ENCODE peak calls at places on chromosomes 7 and 10, in six cellular contexts. L is ovary, V is A549, O is stomach, W is H1, S is transverse colon. Q is an unnamed sample.
A peak's percentile ranks its signal among the peaks of the same experiment; 100 is the strongest.

GRCh38 chr10:43221419-43222293 is 45.2 kb downstream of the RASGEF1A start:
- DNase-seq in L (no peak), V (peak; percentile 21), O (no peak), W (peak; percentile 76), S (peak; percentile 8), Q (no peak)

GRCh38 chr10:110013615-110014293 is 6.0 kb downstream of the ADD3 start:
- DNase-seq in L (no peak), V (no peak), O (no peak), W (no peak), S (no peak), Q (no peak)

GRCh38 chr10:49360271-49361177 is 35.4 kb downstream of the DRGX start:
- DNase-seq in L (no peak), V (no peak), O (no peak), W (no peak), S (no peak), Q (no peak)

GRCh38 chr7:27351137-27351536 is 108.5 kb downstream of the EVX1 start:
- DNase-seq in L (no peak), V (no peak), O (no peak), W (no peak), S (no peak), Q (no peak)

GRCh38 chr7:131105294-131105802 is 222.3 kb upstream of the MKLN1 start:
- DNase-seq in L (no peak), V (no peak), O (no peak), W (no peak), S (no peak), Q (peak; percentile 43)

GRCh38 chr10:122435212-122435827 is 19.1 kb upstream of the ARMS2 start:
- DNase-seq in L (no peak), V (peak; percentile 36), O (no peak), W (no peak), S (no peak), Q (no peak)

GRCh38 chr10:3107426-3107961 is 40.1 kb downstream of the PFKP start:
- DNase-seq in L (peak; percentile 77), V (peak; percentile 88), O (no peak), W (no peak), S (peak; percentile 43), Q (peak; percentile 67)

GRCh38 chr10:1356349-1356748 is 300.2 kb downstream of the WDR37 start:
- DNase-seq in L (no peak), V (no peak), O (no peak), W (no peak), S (no peak), Q (no peak)

GRCh38 chr7:5450549-5451327 is 27.1 kb upstream of the TNRC18 start:
- DNase-seq in L (peak; percentile 81), V (peak; percentile 58), O (peak; percentile 55), W (peak; percentile 89), S (peak; percentile 49), Q (peak; percentile 55)

GRCh38 chr10:28810062-28810870 is 132.9 kb downstream of the BAMBI start:
- DNase-seq in L (no peak), V (no peak), O (no peak), W (peak; percentile 52), S (no peak), Q (no peak)

GRCh38 chr10:93566435-93567276 is at the start of gene FFAR4:
- DNase-seq in L (no peak), V (peak; percentile 50), O (peak; percentile 50), W (peak; percentile 77), S (peak; percentile 58), Q (no peak)

GRCh38 chr10:119657725-119658124 is 6.5 kb downstream of the BAG3 start:
- DNase-seq in L (no peak), V (no peak), O (no peak), W (no peak), S (peak; percentile 25), Q (no peak)

GRCh38 chr10:129622736-129623135 is 155.7 kb downstream of the MGMT start:
- DNase-seq in L (no peak), V (no peak), O (no peak), W (no peak), S (no peak), Q (no peak)

GRCh38 chr7:39357648-39358047 is 208.6 kb upstream of the YAE1 start:
- DNase-seq in L (no peak), V (no peak), O (no peak), W (peak; percentile 78), S (no peak), Q (no peak)

GRCh38 chr10:130336612-130337304 is 200.6 kb downstream of the GLRX3 start:
- DNase-seq in L (no peak), V (no peak), O (no peak), W (peak; percentile 58), S (no peak), Q (no peak)

GRCh38 chr7:16671811-16672210 is 25.8 kb downstream of the BZW2 start:
- DNase-seq in L (no peak), V (no peak), O (no peak), W (no peak), S (no peak), Q (no peak)

GRCh38 chr7:130272456-130273080 is 5.9 kb downstream of the CPA2 start:
- DNase-seq in L (peak; percentile 36), V (no peak), O (no peak), W (peak; percentile 61), S (no peak), Q (no peak)

GRCh38 chr7:114026486-114027089 is 107.8 kb upstream of the PPP1R3A start:
- DNase-seq in L (no peak), V (peak; percentile 36), O (no peak), W (no peak), S (no peak), Q (no peak)

GRCh38 chr7:600149-600814 is 80.6 kb upstream of the PDGFA start:
- DNase-seq in L (no peak), V (no peak), O (no peak), W (no peak), S (no peak), Q (no peak)
- TF ChIP-seq POLR2A in L (no peak), V (no peak), O (no peak), W (no peak), S (no peak), Q (no peak)

GRCh38 chr10:4944751-4945280 is 18.4 kb upstream of the AKR1C1 start:
- DNase-seq in L (no peak), V (no peak), O (no peak), W (no peak), S (no peak), Q (no peak)

GRCh38 chr10:4945706-4946348 is 17.4 kb upstream of the AKR1C1 start:
- DNase-seq in L (no peak), V (no peak), O (no peak), W (no peak), S (no peak), Q (no peak)

GRCh38 chr10:4939224-4940072 is 23.8 kb upstream of the AKR1C1 start:
- DNase-seq in L (no peak), V (no peak), O (no peak), W (no peak), S (no peak), Q (no peak)

GRCh38 chr10:4943821-4944220 is 19.4 kb upstream of the AKR1C1 start:
- DNase-seq in L (no peak), V (no peak), O (no peak), W (no peak), S (no peak), Q (no peak)

DNA sequence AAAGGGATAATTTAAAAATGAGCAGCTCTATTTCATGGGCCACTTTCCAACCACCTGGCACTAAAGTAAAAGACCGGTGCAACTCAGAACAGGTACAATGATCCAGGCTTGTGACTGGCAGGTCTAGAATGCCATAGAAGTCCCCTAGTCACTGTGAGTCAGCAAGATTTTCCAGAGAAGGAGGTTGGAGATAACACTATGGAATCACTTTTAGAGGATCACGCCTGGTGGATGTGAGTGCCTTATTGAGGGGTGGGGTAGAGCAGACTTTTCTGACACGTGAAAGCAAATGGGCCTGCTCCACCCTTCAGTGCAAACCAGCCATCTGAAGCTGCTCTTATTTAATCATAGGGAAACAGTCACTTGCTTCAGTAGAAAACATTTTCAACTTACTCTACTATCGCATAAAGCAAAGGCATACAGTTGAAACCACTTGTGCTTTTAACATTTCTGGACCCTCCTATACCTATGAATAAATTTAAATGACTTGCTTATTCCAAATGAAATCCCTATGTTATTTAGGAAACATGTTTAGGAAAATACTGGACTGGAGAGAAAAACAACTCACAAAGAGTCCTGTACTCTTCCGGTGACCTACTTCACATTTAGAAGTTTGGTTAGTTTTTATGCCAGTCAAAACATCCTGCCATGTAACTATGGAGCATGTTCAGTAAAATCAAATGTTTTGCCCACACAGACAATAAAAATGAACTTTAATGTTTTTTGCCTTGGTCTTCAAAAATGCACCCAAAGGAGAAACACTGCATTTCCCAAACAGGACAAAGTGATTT is 21.5 kb upstream of the AKR1C1 start:
- DNase-seq in L (no peak), V (peak; percentile 51), O (peak; percentile 48), W (no peak), S (no peak), Q (no peak)
- H3K4me1 ChIP-seq in L (peaks cover 1% of the 10 kb centered on the region), V (peaks cover 77% of the 10 kb centered on the region), O (peaks cover 51% of the 10 kb centered on the region), W (peaks cover 5% of the 10 kb centered on the region), S (peaks cover under 1% of the 10 kb centered on the region), Q (no peaks in the 10 kb centered on the region)

GRCh38 chr7:134697487-134697886 is 50.8 kb downstream of the BPGM start:
- DNase-seq in L (no peak), V (no peak), O (no peak), W (no peak), S (no peak), Q (no peak)
- TF ChIP-seq EP300 in L (no peak), V (no peak), O (no peak), W (no peak), S (no peak), Q (no peak)

GRCh38 chr7:149772236-149772820 is 1.1 kb downstream of the ZNF467 start:
- DNase-seq in L (no peak), V (peak; percentile 42), O (no peak), W (peak; percentile 68), S (peak; percentile 25), Q (peak; percentile 27)

GRCh38 chr7:149772821-149773425 is 465 bp downstream of the ZNF467 start:
- DNase-seq in L (peak; percentile 57), V (no peak), O (peak; percentile 44), W (peak; percentile 81), S (peak; percentile 21), Q (no peak)

GRCh38 chr7:149771199-149771636 is 2.2 kb downstream of the ZNF467 start:
- DNase-seq in L (no peak), V (no peak), O (peak; percentile 34), W (no peak), S (peak; percentile 24), Q (peak; percentile 10)

GRCh38 chr7:149770728-149771127 is 2.7 kb downstream of the ZNF467 start:
- DNase-seq in L (no peak), V (no peak), O (no peak), W (no peak), S (no peak), Q (no peak)

GRCh38 chr7:149771696-149772235 is 1.6 kb downstream of the ZNF467 start:
- DNase-seq in L (peak; percentile 94), V (peak; percentile 81), O (peak; percentile 95), W (peak; percentile 92), S (peak; percentile 92), Q (peak; percentile 74)
- TF ChIP-seq POLR2A in L (no peak), V (no peak), O (no peak), W (no peak), S (no peak), Q (no peak)

DNA sequence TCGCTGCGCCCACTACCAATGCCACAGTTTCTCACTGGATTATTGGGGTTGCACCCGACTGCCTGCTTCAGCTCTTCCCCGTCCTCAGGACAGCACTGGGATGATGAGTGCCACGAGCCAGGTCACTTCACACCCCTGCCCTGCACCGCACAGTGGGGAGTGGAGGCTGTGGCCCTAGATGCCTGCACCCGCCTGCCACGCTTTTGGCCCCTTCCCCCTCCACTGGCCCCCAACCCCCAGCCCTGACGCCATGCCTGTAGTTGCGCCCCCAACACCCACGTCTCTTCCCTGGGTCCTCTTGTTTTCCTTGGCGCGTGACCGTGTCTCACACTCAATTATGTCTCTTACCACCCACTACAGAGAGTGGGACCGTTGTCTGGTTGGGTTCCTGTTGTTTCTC is 134.3 kb downstream of the VIPR2 start:
- DNase-seq in L (no peak), V (no peak), O (no peak), W (no peak), S (no peak), Q (no peak)
- H3K4me1 ChIP-seq in L (peaks cover 20% of the 10 kb centered on the region), V (peaks cover 41% of the 10 kb centered on the region), O (peaks cover 46% of the 10 kb centered on the region), W (peaks cover 4% of the 10 kb centered on the region), S (peaks cover 6% of the 10 kb centered on the region), Q (peaks cover 18% of the 10 kb centered on the region)